ENCODE peak calls at places on chromosome 19, in nine cellular contexts. One of them, this sample, is unnamed.

GRCh38 chr19:44879309-44880065 is 11.6 kb upstream of the TOMM40 start:
- DNase-seq in GM12865: no peak
- DNase-seq in heart left ventricle: peak; percentile 36
- DNase-seq in neural crest cell: no peak
- DNase-seq in HL-60: no peak
- DNase-seq in sigmoid colon: no peak
- DNase-seq in foreskin keratinocyte: no peak
- DNase-seq in suprapubic skin: no peak
- DNase-seq in GM20000: no peak
- DNase-seq in this sample: no peak

GRCh38 chr19:33468361-33469170 is 53.0 kb downstream of the PEPD start:
- DNase-seq in GM12865: no peak
- DNase-seq in heart left ventricle: no peak
- DNase-seq in neural crest cell: no peak
- DNase-seq in HL-60: no peak
- DNase-seq in sigmoid colon: no peak
- DNase-seq in foreskin keratinocyte: no peak
- DNase-seq in suprapubic skin: no peak
- DNase-seq in GM20000: no peak
- DNase-seq in this sample: no peak

GRCh38 chr19:49570138-49570856 is 10.1 kb downstream of the NOSIP start:
- DNase-seq in GM12865: peak; percentile 90
- DNase-seq in heart left ventricle: no peak
- DNase-seq in neural crest cell: peak; percentile 62
- DNase-seq in HL-60: peak; percentile 78
- DNase-seq in sigmoid colon: no peak
- DNase-seq in foreskin keratinocyte: peak; percentile 57
- DNase-seq in suprapubic skin: no peak
- DNase-seq in GM20000: peak; percentile 85
- DNase-seq in this sample: peak; percentile 77

GRCh38 chr19:2460245-2460644 is 3.5 kb upstream of the LMNB2 start:
- DNase-seq in GM12865: no peak
- DNase-seq in heart left ventricle: no peak
- DNase-seq in neural crest cell: no peak
- DNase-seq in HL-60: no peak
- DNase-seq in sigmoid colon: no peak
- DNase-seq in foreskin keratinocyte: no peak
- DNase-seq in suprapubic skin: no peak
- DNase-seq in GM20000: no peak
- DNase-seq in this sample: no peak

GRCh38 chr19:16088351-16088984 is 12.2 kb downstream of the TPM4 start:
- DNase-seq in GM12865: no peak
- DNase-seq in heart left ventricle: no peak
- DNase-seq in neural crest cell: no peak
- DNase-seq in HL-60: no peak
- DNase-seq in sigmoid colon: peak; percentile 73
- DNase-seq in foreskin keratinocyte: no peak
- DNase-seq in suprapubic skin: no peak
- DNase-seq in GM20000: no peak
- DNase-seq in this sample: no peak

GRCh38 chr19:9487016-9487415 is 11.4 kb downstream of the ZNF560 start:
- DNase-seq in GM12865: no peak
- DNase-seq in heart left ventricle: no peak
- DNase-seq in neural crest cell: no peak
- DNase-seq in HL-60: no peak
- DNase-seq in sigmoid colon: no peak
- DNase-seq in foreskin keratinocyte: no peak
- DNase-seq in suprapubic skin: no peak
- DNase-seq in GM20000: no peak
- DNase-seq in this sample: no peak

GRCh38 chr19:860481-861098 is 1.1 kb downstream of the CFD start:
- DNase-seq in GM12865: peak; percentile 74
- DNase-seq in heart left ventricle: peak; percentile 82
- DNase-seq in neural crest cell: no peak
- DNase-seq in HL-60: peak; percentile 70
- DNase-seq in sigmoid colon: peak; percentile 89
- DNase-seq in foreskin keratinocyte: peak; percentile 51
- DNase-seq in suprapubic skin: no peak
- DNase-seq in GM20000: peak; percentile 91
- DNase-seq in this sample: peak; percentile 97

GRCh38 chr19:49339364-49340068 is 4.3 kb downstream of the CD37 start:
- DNase-seq in GM12865: peak; percentile 89
- DNase-seq in heart left ventricle: peak; percentile 90
- DNase-seq in neural crest cell: peak; percentile 50
- DNase-seq in HL-60: no peak
- DNase-seq in sigmoid colon: peak; percentile 97
- DNase-seq in foreskin keratinocyte: peak; percentile 90
- DNase-seq in suprapubic skin: peak; percentile 88
- DNase-seq in GM20000: peak; percentile 13
- DNase-seq in this sample: peak; percentile 83

DNA sequence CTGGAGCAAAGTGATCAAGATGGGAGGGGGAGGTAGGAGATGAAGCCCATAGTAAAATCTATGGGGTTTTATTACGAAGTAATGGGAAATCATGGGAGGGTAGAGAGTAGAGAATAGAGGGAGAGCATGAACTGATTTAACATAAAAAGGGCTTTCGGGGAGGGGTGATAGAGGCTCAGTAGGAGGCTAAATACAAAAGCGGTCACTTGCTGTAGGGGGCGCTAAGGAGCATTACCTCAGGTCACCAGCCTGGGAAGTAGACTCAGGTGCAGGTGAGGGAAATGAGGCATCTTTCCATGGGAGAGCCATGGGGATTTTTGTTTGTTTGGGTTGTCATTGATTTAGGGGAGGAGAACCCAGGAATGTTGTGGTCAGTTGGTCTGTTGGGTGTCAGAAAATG is 14.1 kb downstream of the KRTDAP start:
- DNase-seq in GM12865: peak; percentile 26
- DNase-seq in heart left ventricle: no peak
- DNase-seq in neural crest cell: no peak
- DNase-seq in HL-60: no peak
- DNase-seq in sigmoid colon: no peak
- DNase-seq in foreskin keratinocyte: no peak
- DNase-seq in suprapubic skin: no peak
- DNase-seq in GM20000: no peak
- DNase-seq in this sample: no peak
- TF ChIP-seq CTCF in GM12865: peak; percentile 39
- TF ChIP-seq CTCF in heart left ventricle: no peak
- TF ChIP-seq CTCF in neural crest cell: peak; percentile 25
- TF ChIP-seq CTCF in HL-60: no peak
- TF ChIP-seq CTCF in sigmoid colon: no peak
- TF ChIP-seq CTCF in foreskin keratinocyte: peak; percentile 25
- TF ChIP-seq CTCF in suprapubic skin: no peak
- TF ChIP-seq CTCF in GM20000: no peak
- TF ChIP-seq CTCF in this sample: no peak

GRCh38 chr19:7921955-7922840 is 2.1 kb downstream of the SNAPC2 start:
- DNase-seq in GM12865: no peak
- DNase-seq in heart left ventricle: no peak
- DNase-seq in neural crest cell: no peak
- DNase-seq in HL-60: no peak
- DNase-seq in sigmoid colon: no peak
- DNase-seq in foreskin keratinocyte: no peak
- DNase-seq in suprapubic skin: no peak
- DNase-seq in GM20000: no peak
- DNase-seq in this sample: no peak
- TF ChIP-seq CTCF in GM12865: no peak
- TF ChIP-seq CTCF in heart left ventricle: no peak
- TF ChIP-seq CTCF in neural crest cell: no peak
- TF ChIP-seq CTCF in HL-60: no peak
- TF ChIP-seq CTCF in sigmoid colon: no peak
- TF ChIP-seq CTCF in foreskin keratinocyte: no peak
- TF ChIP-seq CTCF in suprapubic skin: no peak
- TF ChIP-seq CTCF in GM20000: no peak
- TF ChIP-seq CTCF in this sample: no peak

DNA sequence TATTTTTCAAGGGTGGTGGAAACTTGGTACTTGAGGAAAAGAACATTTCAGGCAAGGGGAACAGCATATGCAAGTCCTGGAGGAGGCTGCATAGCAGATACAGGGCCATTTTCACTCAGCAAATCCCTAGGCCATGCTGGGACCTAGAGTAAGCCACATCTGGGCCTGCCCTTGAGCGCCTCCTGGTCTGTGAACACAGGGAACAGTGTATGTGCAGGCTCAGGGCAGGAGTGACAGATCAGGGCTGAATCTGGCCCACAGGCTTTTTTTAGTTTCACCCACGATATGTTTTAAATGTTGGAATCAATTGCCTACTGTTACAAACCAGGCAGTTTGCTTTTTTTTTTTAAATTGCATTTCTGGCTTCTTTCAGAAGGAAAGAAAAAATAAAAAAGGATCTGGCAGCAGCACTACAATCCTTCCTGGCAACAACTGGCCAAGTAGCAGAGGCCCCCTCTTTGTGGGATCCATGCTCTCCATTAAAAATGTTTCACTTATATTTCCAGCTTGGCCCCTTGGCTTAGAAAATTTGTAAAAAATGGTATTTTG is 1.4 kb upstream of the TMEM145 start:
- DNase-seq in GM12865: no peak
- DNase-seq in heart left ventricle: no peak
- DNase-seq in neural crest cell: no peak
- DNase-seq in HL-60: no peak
- DNase-seq in sigmoid colon: no peak
- DNase-seq in foreskin keratinocyte: no peak
- DNase-seq in suprapubic skin: no peak
- DNase-seq in GM20000: no peak
- DNase-seq in this sample: no peak
- TF ChIP-seq CTCF in GM12865: no peak
- TF ChIP-seq CTCF in heart left ventricle: no peak
- TF ChIP-seq CTCF in neural crest cell: no peak
- TF ChIP-seq CTCF in HL-60: no peak
- TF ChIP-seq CTCF in sigmoid colon: no peak
- TF ChIP-seq CTCF in foreskin keratinocyte: peak; percentile 26
- TF ChIP-seq CTCF in suprapubic skin: no peak
- TF ChIP-seq CTCF in GM20000: no peak
- TF ChIP-seq CTCF in this sample: peak; percentile 15

GRCh38 chr19:5141278-5141925 is 172.5 kb downstream of the KDM4B start:
- DNase-seq in GM12865: no peak
- DNase-seq in heart left ventricle: peak; percentile 65
- DNase-seq in neural crest cell: no peak
- DNase-seq in HL-60: no peak
- DNase-seq in sigmoid colon: no peak
- DNase-seq in foreskin keratinocyte: no peak
- DNase-seq in suprapubic skin: no peak
- DNase-seq in GM20000: no peak
- DNase-seq in this sample: no peak
- TF ChIP-seq CTCF in GM12865: no peak
- TF ChIP-seq CTCF in heart left ventricle: no peak
- TF ChIP-seq CTCF in neural crest cell: no peak
- TF ChIP-seq CTCF in HL-60: no peak
- TF ChIP-seq CTCF in sigmoid colon: no peak
- TF ChIP-seq CTCF in foreskin keratinocyte: no peak
- TF ChIP-seq CTCF in suprapubic skin: no peak
- TF ChIP-seq CTCF in GM20000: no peak
- TF ChIP-seq CTCF in this sample: no peak

DNA sequence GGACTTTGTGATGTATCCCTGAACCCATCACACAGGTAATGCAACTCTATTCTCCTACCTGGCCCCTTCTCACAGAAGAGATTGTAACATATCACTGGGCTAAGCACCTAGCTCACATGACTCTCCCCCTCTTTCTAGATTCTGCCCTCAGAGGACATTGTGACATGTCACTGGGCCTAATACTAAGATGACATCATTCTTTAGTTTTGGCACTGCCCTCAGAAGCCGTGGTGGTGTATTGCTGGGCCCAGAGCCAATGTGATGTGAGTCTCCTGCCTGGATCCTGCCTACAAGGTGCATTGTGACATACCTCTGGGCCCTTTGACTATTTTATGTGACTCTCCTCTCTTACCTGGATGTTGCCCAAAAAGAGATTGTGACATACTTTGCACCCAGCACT is 21.4 kb upstream of the ZNF730 start:
- DNase-seq in GM12865: no peak
- DNase-seq in heart left ventricle: no peak
- DNase-seq in neural crest cell: no peak
- DNase-seq in HL-60: no peak
- DNase-seq in sigmoid colon: no peak
- DNase-seq in foreskin keratinocyte: no peak
- DNase-seq in suprapubic skin: no peak
- DNase-seq in GM20000: no peak
- DNase-seq in this sample: no peak
- TF ChIP-seq CTCF in GM12865: no peak
- TF ChIP-seq CTCF in heart left ventricle: no peak
- TF ChIP-seq CTCF in neural crest cell: no peak
- TF ChIP-seq CTCF in HL-60: no peak
- TF ChIP-seq CTCF in sigmoid colon: no peak
- TF ChIP-seq CTCF in foreskin keratinocyte: no peak
- TF ChIP-seq CTCF in suprapubic skin: no peak
- TF ChIP-seq CTCF in GM20000: no peak
- TF ChIP-seq CTCF in this sample: no peak

DNA sequence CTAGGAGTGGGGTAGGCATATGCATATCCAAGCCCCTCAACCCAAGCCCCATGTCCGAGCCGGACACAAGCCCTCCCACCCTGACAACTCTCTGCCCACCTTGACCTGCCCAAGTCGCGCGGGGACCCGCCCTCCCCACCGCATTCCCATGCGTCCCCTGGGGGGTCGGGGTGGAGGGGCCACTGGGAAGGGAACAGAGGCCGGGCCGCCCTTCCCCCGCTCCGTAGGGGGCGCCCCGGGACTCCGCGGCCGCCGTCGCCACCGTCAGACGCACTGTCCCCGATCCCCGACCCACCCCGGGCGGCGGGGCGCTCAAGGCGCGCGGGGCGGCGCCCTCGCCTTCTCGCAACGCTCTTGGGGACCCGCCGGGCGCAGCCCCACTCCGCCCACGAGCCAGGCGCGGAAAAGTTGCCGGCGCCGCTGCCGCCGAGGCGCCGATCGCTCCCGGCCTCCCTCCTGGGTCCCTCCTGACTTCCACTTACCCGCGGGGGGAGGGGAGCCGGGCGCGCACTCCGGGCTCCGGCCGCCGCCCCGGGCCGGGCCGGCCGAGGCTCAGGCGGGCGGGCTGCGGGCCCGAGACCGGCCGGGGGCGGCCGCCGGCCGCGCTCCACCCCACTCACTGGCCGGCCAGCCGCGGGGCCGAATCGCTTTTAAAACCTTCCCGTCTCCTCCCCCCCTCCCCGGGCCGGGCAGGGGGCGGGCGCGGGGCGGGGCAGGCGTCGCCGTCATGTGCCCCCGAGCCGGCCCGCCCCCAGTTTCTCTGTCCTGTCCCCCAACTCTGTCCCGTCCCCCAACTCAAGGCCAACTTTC is 34.4 kb upstream of the NANOS3 start:
- DNase-seq in GM12865: peak; percentile 86
- DNase-seq in heart left ventricle: peak; percentile 94
- DNase-seq in neural crest cell: no peak
- DNase-seq in HL-60: peak; percentile 68
- DNase-seq in sigmoid colon: peak; percentile 97
- DNase-seq in foreskin keratinocyte: no peak
- DNase-seq in suprapubic skin: peak; percentile 94
- DNase-seq in GM20000: peak; percentile 92
- DNase-seq in this sample: no peak
- TF ChIP-seq CTCF in GM12865: no peak
- TF ChIP-seq CTCF in heart left ventricle: no peak
- TF ChIP-seq CTCF in neural crest cell: no peak
- TF ChIP-seq CTCF in HL-60: no peak
- TF ChIP-seq CTCF in sigmoid colon: no peak
- TF ChIP-seq CTCF in foreskin keratinocyte: peak; percentile 6
- TF ChIP-seq CTCF in suprapubic skin: no peak
- TF ChIP-seq CTCF in GM20000: peak; percentile 3
- TF ChIP-seq CTCF in this sample: no peak

DNA sequence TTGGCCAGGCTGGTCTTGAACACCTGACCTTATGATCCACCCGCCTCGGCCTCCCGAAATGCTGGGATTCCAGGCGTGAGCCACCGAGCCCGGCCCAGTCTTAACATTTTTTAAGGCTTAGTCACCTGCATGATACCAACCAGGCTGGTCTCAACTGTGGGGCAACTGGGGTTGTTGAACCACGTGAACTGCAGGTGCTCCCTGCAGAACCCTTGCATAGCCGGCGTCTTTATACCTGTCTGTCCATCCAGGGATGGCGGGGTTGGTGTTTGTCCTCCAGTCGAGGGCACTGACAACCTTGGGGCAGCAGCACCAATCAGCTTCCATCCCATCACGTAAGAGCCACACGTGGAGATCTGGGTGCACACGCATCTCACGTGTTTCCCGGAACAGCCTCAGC is 24.8 kb upstream of the LILRA2 start:
- DNase-seq in GM12865: no peak
- DNase-seq in heart left ventricle: no peak
- DNase-seq in neural crest cell: no peak
- DNase-seq in HL-60: no peak
- DNase-seq in sigmoid colon: no peak
- DNase-seq in foreskin keratinocyte: no peak
- DNase-seq in suprapubic skin: no peak
- DNase-seq in GM20000: no peak
- DNase-seq in this sample: no peak
- TF ChIP-seq CTCF in GM12865: no peak
- TF ChIP-seq CTCF in heart left ventricle: no peak
- TF ChIP-seq CTCF in neural crest cell: no peak
- TF ChIP-seq CTCF in HL-60: no peak
- TF ChIP-seq CTCF in sigmoid colon: no peak
- TF ChIP-seq CTCF in foreskin keratinocyte: no peak
- TF ChIP-seq CTCF in suprapubic skin: no peak
- TF ChIP-seq CTCF in GM20000: no peak
- TF ChIP-seq CTCF in this sample: no peak

This sample was measured in D721Med.